ENCODE peak calls at places on chromosome 9, in nine cellular contexts. C is HTR-8/SVneo; H is HL-60; Y is GM12865; B is heart right ventricle; R is 8988T; K is tibial artery; F is ACHN; J is naive thymus-derived CD8-positive, alpha-beta T cell. A is an unnamed sample.
A peak's percentile ranks its signal among the peaks of the same experiment; 100 is the strongest.

GRCh38 chr9:97440160-97440559 is 28.3 kb downstream of the TDRD7 start:
- DNase-seq in C (no peak), B (no peak), J (no peak), F (no peak), Y (no peak), R (no peak), H (no peak), K (no peak), A (no peak)

GRCh38 chr9:93223241-93224180 is 39.6 kb downstream of the WNK2 start:
- DNase-seq in K (no peak), B (no peak), F (peak; percentile 2), R (peak; percentile 89), H (no peak), C (peak; percentile 83), Y (no peak), J (no peak), A (peak; percentile 87)

GRCh38 chr9:133495327-133496293 is 16.7 kb upstream of the SLC2A6 start:
- DNase-seq in F (no peak), B (no peak), K (no peak), C (no peak), Y (no peak), H (no peak), J (no peak), R (no peak), A (no peak)

GRCh38 chr9:104861406-104861805 is 66.5 kb downstream of the ABCA1 start:
- DNase-seq in C (no peak), B (no peak), R (no peak), Y (no peak), J (no peak), F (no peak), K (no peak), H (peak; percentile 48), A (no peak)

GRCh38 chr9:105439428-105439827 is 8.4 kb upstream of the FSD1L start:
- DNase-seq in Y (no peak), J (no peak), B (no peak), H (peak; percentile 15), F (no peak), K (no peak), C (no peak), R (no peak), A (no peak)

GRCh38 chr9:20297646-20298084 is 324.6 kb downstream of the MLLT3 start:
- DNase-seq in K (no peak), J (no peak), H (no peak), C (no peak), Y (no peak), F (no peak), R (no peak), B (no peak), A (no peak)

GRCh38 chr9:97880336-97880735 is 27.3 kb downstream of the FOXE1 start:
- DNase-seq in H (no peak), K (no peak), B (no peak), C (no peak), F (peak; percentile 40), R (no peak), J (no peak), Y (no peak), A (no peak)

GRCh38 chr9:28563612-28564011 is 990.3 kb upstream of the C9orf72 start:
- DNase-seq in H (no peak), J (no peak), B (no peak), C (no peak), R (no peak), K (no peak), F (no peak), Y (no peak), A (no peak)

GRCh38 chr9:108676344-108676743 is 179.4 kb downstream of the ACTL7B start:
- DNase-seq in F (no peak), B (no peak), H (no peak), R (no peak), J (no peak), Y (no peak), C (no peak), K (no peak), A (no peak)

GRCh38 chr9:92242115-92242778 is 51.2 kb downstream of the IARS1 start:
- DNase-seq in B (no peak), K (no peak), Y (no peak), R (no peak), F (peak; percentile 91), J (no peak), H (no peak), C (peak; percentile 10), A (no peak)

GRCh38 chr9:82491604-82492003 is 503.0 kb downstream of the SPATA31D1 start:
- DNase-seq in B (no peak), J (no peak), C (no peak), K (no peak), H (no peak), Y (no peak), F (no peak), R (no peak), A (no peak)

GRCh38 chr9:130870491-130871381 is 25.9 kb downstream of the QRFP start:
- DNase-seq in Y (peak; percentile 67), C (no peak), F (no peak), H (no peak), B (no peak), K (no peak), R (no peak), J (no peak), A (no peak)

GRCh38 chr9:136013116-136013515 is 51.9 kb upstream of the UBAC1 start:
- DNase-seq in K (no peak), Y (no peak), H (no peak), R (no peak), C (no peak), B (peak; percentile 19), J (no peak), F (no peak), A (no peak)

GRCh38 chr9:129333961-129334743 is 156.1 kb upstream of the IER5L start:
- DNase-seq in F (peak; percentile 92), J (no peak), Y (no peak), K (peak; percentile 93), B (peak; percentile 89), R (peak; percentile 94), H (peak; percentile 96), C (peak; percentile 91), A (peak; percentile 75)

GRCh38 chr9:131839281-131840084 is 99.6 kb upstream of the RAPGEF1 start:
- DNase-seq in H (no peak), Y (no peak), R (no peak), C (peak; percentile 15), J (no peak), B (no peak), F (no peak), K (no peak), A (peak; percentile 20)

GRCh38 chr9:96318921-96319560 is 17.1 kb upstream of the HSD17B3 start:
- DNase-seq in Y (peak; percentile 5), K (no peak), H (no peak), F (no peak), R (no peak), B (no peak), C (no peak), J (no peak), A (no peak)

GRCh38 chr9:129411501-129412175 is 209.3 kb downstream of the C9orf50 start:
- DNase-seq in J (no peak), F (no peak), R (no peak), K (no peak), C (no peak), B (no peak), H (no peak), Y (no peak), A (no peak)

GRCh38 chr9:133788819-133789733 is 50.9 kb upstream of the SARDH start:
- DNase-seq in B (peak; percentile 38), H (no peak), K (no peak), R (no peak), C (no peak), F (no peak), J (no peak), Y (no peak), A (no peak)

GRCh38 chr9:37309136-37309535 is 113.4 kb upstream of the GRHPR start:
- DNase-seq in B (no peak), R (no peak), C (peak; percentile 12), Y (peak; percentile 82), H (no peak), F (no peak), K (no peak), J (no peak), A (no peak)

GRCh38 chr9:113803811-113804589 is 72.1 kb upstream of the ZNF618 start:
- DNase-seq in F (no peak), H (no peak), C (no peak), B (no peak), J (no peak), Y (no peak), R (no peak), K (no peak), A (no peak)

GRCh38 chr9:95769909-95770433 is 105.5 kb upstream of the ERCC6L2 start:
- DNase-seq in B (no peak), C (no peak), K (no peak), H (no peak), F (no peak), R (no peak), Y (no peak), J (no peak), A (no peak)

GRCh38 chr9:21096172-21096900 is 18.6 kb upstream of the IFNB1 start:
- DNase-seq in Y (peak; percentile 64), R (no peak), F (no peak), H (no peak), B (no peak), K (no peak), J (peak; percentile 45), C (no peak), A (no peak)

GRCh38 chr9:95788011-95788410 is 87.5 kb upstream of the ERCC6L2 start:
- DNase-seq in C (peak; percentile 62), H (no peak), R (no peak), B (no peak), K (no peak), F (no peak), Y (no peak), J (no peak), A (no peak)

GRCh38 chr9:118331622-118332045 is 627.4 kb downstream of the TLR4 start:
- DNase-seq in K (no peak), Y (no peak), J (no peak), H (no peak), R (no peak), C (peak; percentile 32), F (peak; percentile 93), B (no peak), A (peak; percentile 47)

GRCh38 chr9:126609711-126610388 is 3.9 kb upstream of the LMX1B start:
- DNase-seq in F (no peak), Y (no peak), C (no peak), B (no peak), H (no peak), K (peak; percentile 20), R (peak; percentile 7), J (no peak), A (no peak)

GRCh38 chr9:26566141-26566540 is 326.5 kb downstream of the CAAP1 start:
- DNase-seq in R (no peak), H (no peak), K (no peak), J (no peak), Y (no peak), F (no peak), C (no peak), B (no peak), A (no peak)